ENCODE peak calls at places on chromosomes 2 and 18, in seven cellular contexts. K, Y, A, D, U, R and H are unnamed samples.

GRCh38 chr18:43181711-43182110 is 66.2 kb upstream of the RIT2 start:
- DNase-seq in U (no peak), R (no peak), A (no peak), D (no peak), Y (no peak), K (no peak), H (no peak)

GRCh38 chr18:41744664-41745063 is 210.4 kb upstream of the PIK3C3 start:
- DNase-seq in A (no peak), R (no peak), U (no peak), Y (no peak), D (no peak), K (no peak), H (no peak)

GRCh38 chr2:10233131-10234012 is 69.3 kb upstream of the HPCAL1 start:
- DNase-seq in R (peak), D (no peak), A (no peak), Y (no peak), K (no peak), U (no peak), H (no peak)

GRCh38 chr2:42590176-42590575 is 21.7 kb downstream of the MTA3 start:
- DNase-seq in K (no peak), R (no peak), A (no peak), U (no peak), D (no peak), Y (no peak), H (no peak)

GRCh38 chr2:9235388-9236344 is 29.1 kb downstream of the ASAP2 start:
- DNase-seq in Y (no peak), A (peak), U (no peak), R (no peak), D (no peak), K (no peak), H (no peak)

GRCh38 chr2:227834423-227834822 is 20.8 kb downstream of the CCL20 start:
- DNase-seq in R (no peak), U (peak), D (no peak), Y (no peak), A (no peak), K (no peak), H (no peak)

GRCh38 chr18:72700961-72701710 is 157.0 kb upstream of the CBLN2 start:
- DNase-seq in D (no peak), A (peak), K (no peak), U (no peak), R (no peak), Y (no peak), H (no peak)

GRCh38 chr2:21452263-21452662 is 328.5 kb downstream of the TDRD15 start:
- DNase-seq in U (no peak), K (no peak), Y (no peak), R (no peak), A (no peak), D (no peak), H (no peak)

GRCh38 chr2:28949617-28950305 is 31.3 kb upstream of the TOGARAM2 start:
- DNase-seq in R (no peak), Y (no peak), D (no peak), K (no peak), A (peak), U (no peak), H (no peak)

GRCh38 chr2:197931661-197932312 is 127.4 kb downstream of the PLCL1 start:
- DNase-seq in A (no peak), R (no peak), K (no peak), D (no peak), U (no peak), Y (no peak), H (no peak)

GRCh38 chr2:54862742-54863141 is 139.3 kb downstream of the EML6 start:
- DNase-seq in U (no peak), Y (no peak), K (no peak), R (no peak), D (no peak), A (no peak), H (no peak)

GRCh38 chr2:221549143-221549542 is 23.0 kb downstream of the EPHA4 start:
- DNase-seq in U (no peak), Y (no peak), A (no peak), R (no peak), D (no peak), K (no peak), H (no peak)

GRCh38 chr2:26696352-26696816 is 3.9 kb downstream of the KCNK3 start:
- DNase-seq in Y (no peak), U (peak), K (no peak), A (no peak), R (no peak), D (no peak), H (no peak)

GRCh38 chr18:292271-292670 is 24.4 kb upstream of the THOC1 start:
- DNase-seq in A (no peak), U (no peak), D (no peak), K (no peak), Y (no peak), R (no peak), H (no peak)

GRCh38 chr2:207239222-207239674 is 73.5 kb upstream of the KLF7 start:
- DNase-seq in R (peak), Y (peak), D (no peak), U (no peak), K (peak), A (no peak), H (peak)

GRCh38 chr2:98757904-98758421 is 27.0 kb upstream of the MGAT4A start:
- DNase-seq in Y (no peak), A (no peak), R (peak), U (peak), K (peak), D (no peak), H (peak)

GRCh38 chr2:234730066-234730640 is 221.7 kb upstream of the SH3BP4 start:
- DNase-seq in Y (peak), A (no peak), U (no peak), R (no peak), D (no peak), K (no peak), H (no peak)

GRCh38 chr18:77622009-77622692 is 372.5 kb downstream of the GALR1 start:
- DNase-seq in A (no peak), Y (no peak), K (no peak), U (no peak), D (no peak), R (no peak), H (no peak)

GRCh38 chr2:173990970-173991819 is 26.0 kb upstream of the SP3 start:
- DNase-seq in U (no peak), Y (no peak), K (peak), A (no peak), R (peak), D (no peak), H (peak)

GRCh38 chr18:57803119-57803969 is at the start of gene ATP8B1:
- DNase-seq in R (peak), U (peak), K (peak), Y (no peak), D (peak), A (no peak), H (peak)
- TF ChIP-seq POLR2A in R (peak), U (peak), K (peak), Y (no peak), D (no peak), A (peak), H (peak)

GRCh38 chr2:151357359-151357758 is at the start of gene TNFAIP6:
- DNase-seq in K (no peak), D (no peak), A (no peak), R (no peak), Y (no peak), U (no peak), H (no peak)
- TF ChIP-seq POLR2AphosphoS5 in K (no peak), D (no peak), A (no peak), R (peak), Y (no peak), U (no peak), H (peak)

DNA sequence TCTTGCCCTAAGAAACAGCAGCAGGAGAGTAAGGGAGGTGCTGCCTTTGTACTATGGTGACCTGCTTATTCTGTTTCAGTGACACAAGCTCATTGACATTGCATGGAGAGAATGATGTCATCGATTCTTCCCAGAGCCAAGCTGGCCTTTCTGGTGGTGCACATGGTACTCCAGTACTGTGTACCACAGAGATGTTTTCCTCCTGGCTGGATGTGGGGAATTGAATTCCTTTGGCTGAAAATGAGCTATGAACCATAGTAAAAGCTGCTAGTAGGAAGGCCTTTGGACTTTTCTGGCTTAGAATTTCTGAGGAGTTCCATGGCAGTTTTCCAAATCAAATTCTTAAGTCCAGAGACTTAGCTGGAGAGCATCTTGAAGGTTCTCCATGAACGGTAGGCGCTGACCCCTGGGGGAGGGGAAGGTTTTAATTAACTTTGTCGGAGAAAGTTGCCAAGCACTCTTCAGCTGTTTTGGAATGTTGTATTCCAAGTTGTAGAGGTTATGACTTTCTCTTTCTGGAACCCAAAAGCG is 17.1 kb upstream of the B3GNT2 start:
- DNase-seq in K (peak), R (no peak), Y (no peak), D (no peak), A (no peak), U (no peak), H (no peak)
- TF ChIP-seq POLR2A in K (no peak), R (no peak), Y (no peak), D (no peak), A (no peak), U (no peak), H (no peak)

DNA sequence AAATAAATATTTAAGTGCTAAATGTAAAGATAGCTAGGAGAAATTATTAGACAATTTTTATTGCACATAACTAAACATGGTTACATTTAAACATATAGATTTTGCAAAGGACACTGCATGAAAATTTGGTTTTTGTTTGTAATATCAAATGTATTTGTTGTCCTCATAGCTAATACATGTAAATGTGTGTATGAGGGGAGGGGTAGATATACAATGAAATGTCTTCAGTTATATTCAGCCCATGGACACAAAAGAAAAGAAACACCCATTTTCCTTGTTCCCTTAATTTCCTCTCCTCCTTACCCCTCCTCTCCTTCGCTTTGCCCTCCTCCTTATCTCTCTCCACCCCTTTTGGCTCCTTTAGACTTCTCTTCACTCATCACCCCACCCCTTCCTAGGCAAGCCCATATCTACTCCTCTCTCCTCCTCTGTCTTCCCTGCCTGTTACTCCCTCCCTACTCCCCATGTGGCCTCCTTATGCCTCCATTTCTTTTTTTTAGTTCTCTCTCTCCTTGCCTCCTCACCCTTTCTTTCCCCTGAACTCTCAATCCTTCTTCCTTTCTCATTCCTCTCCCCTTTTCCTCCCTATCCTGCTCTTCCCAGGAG is 1.4 kb downstream of the COL3A1 start:
- DNase-seq in D (no peak), Y (peak), U (no peak), K (no peak), R (peak), A (no peak), H (peak)
- TF ChIP-seq POLR2AphosphoS5 in D (no peak), Y (no peak), U (no peak), K (no peak), R (peak), A (no peak), H (peak)

GRCh38 chr2:20451761-20452499 is 5.1 kb downstream of the RHOB start:
- DNase-seq in R (peak), Y (no peak), A (no peak), K (no peak), D (no peak), U (no peak), H (no peak)

GRCh38 chr2:20449501-20450200 is 2.8 kb downstream of the RHOB start:
- DNase-seq in U (no peak), Y (no peak), K (no peak), A (peak), D (no peak), R (peak), H (no peak)

GRCh38 chr2:20448246-20449046 is 1.6 kb downstream of the RHOB start:
- DNase-seq in U (no peak), A (no peak), K (no peak), R (peak), Y (no peak), D (no peak), H (no peak)

GRCh38 chr2:20451346-20451745 is 4.5 kb downstream of the RHOB start:
- DNase-seq in K (no peak), U (no peak), D (no peak), A (no peak), Y (no peak), R (peak), H (no peak)

GRCh38 chr2:20450201-20451108 is 3.6 kb downstream of the RHOB start:
- DNase-seq in D (peak), U (no peak), K (peak), Y (no peak), R (peak), A (peak), H (peak)
- TF ChIP-seq POLR2A in D (no peak), U (no peak), K (peak), Y (no peak), R (peak), A (peak), H (peak)

DNA sequence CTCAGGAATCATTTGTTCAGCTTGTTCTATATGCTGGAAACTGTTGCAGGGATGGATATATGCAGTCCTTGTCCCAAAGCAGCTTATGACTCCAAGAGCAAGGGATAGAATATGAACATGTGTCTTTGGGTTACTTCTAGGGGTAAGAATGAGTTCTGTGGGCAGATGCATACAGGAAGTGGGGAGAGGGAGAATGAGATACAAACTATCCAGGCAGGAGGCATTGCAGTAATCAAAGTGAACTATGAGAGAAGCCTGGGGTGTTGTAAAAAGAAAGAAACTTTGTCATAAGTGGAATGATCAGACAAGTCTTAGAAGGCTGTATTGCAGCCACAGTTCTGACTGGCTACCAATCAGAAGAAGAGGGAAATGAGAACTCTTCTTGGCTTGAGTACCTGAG is 44.8 kb upstream of the RAB6D start:
- DNase-seq in R (no peak), Y (no peak), U (no peak), K (no peak), A (no peak), D (no peak), H (no peak)
- TF ChIP-seq POLR2AphosphoS5 in R (no peak), Y (no peak), U (no peak), K (no peak), A (no peak), D (no peak), H (no peak)

GRCh38 chr2:233061591-233062446 is 1.7 kb downstream of the INPP5D start:
- DNase-seq in R (peak), A (peak), K (no peak), Y (peak), D (no peak), U (no peak), H (peak)
- TF ChIP-seq POLR2A in R (no peak), A (no peak), K (no peak), Y (no peak), D (no peak), U (no peak), H (no peak)

DNA sequence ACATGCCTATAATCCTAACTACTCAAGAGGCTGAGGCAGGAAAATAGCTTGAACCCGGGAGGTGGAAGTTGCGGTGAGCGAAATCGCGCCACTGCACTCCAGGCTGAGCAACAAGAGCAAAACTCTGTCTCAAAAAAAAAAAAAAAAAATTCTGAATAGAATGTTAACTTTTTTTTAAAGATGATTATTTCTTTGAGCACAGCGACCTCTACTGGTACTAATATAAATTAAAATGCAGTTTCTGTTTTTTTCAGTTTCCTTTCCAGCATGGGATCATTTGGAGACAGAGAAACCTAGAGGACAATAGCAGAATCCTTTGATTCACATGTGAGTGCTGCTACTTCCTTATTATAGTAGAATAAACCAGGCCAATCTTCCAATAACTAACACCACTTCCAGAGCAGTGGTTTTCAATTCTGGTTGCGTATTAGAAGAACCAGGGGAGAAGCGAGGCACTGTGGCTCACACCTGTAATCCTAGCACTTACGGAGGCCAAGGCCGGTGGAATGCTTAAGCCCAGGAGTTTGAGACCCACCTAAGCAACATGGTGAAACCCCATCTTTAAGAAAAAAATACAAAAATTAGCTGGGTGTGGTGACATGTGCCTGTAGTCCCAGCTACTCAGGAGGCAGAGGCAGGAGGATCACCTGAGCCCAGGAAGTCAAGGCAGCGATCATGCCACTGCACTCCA is 10.2 kb downstream of the SRSF7 start:
- DNase-seq in Y (peak), A (peak), R (no peak), D (no peak), U (no peak), K (peak), H (no peak)
- TF ChIP-seq POLR2AphosphoS5 in Y (no peak), A (no peak), R (no peak), D (peak), U (no peak), K (no peak), H (peak)